ENCODE peak calls at places on chromosomes 5 and 9, in ten cellular contexts. E, I, A, U, P, Y, C, R, Z and W are unnamed samples.

GRCh38 chr5:156934450-156935211 is 28.4 kb downstream of the TIMD4 start:
- DNase-seq in E (peak), I (peak), A (no peak), U (no peak), P (peak), Y (no peak), C (no peak), R (no peak), Z (no peak), W (no peak)

GRCh38 chr9:79300153-79300552 is 271.6 kb upstream of the TLE4 start:
- DNase-seq in E (no peak), I (no peak), A (no peak), U (no peak), P (peak), Y (no peak), C (no peak), R (no peak), Z (no peak), W (no peak)

GRCh38 chr5:53418844-53419243 is 61.6 kb upstream of the FST start:
- DNase-seq in E (peak), I (no peak), A (peak), U (no peak), P (peak), Y (no peak), C (peak), R (no peak), Z (no peak), W (peak)

GRCh38 chr9:98128316-98128715 is 9.3 kb upstream of the TRIM14 start:
- DNase-seq in E (no peak), I (no peak), A (no peak), U (no peak), P (no peak), Y (peak), C (no peak), R (no peak), Z (no peak), W (no peak)

GRCh38 chr5:36422957-36423356 is 121.3 kb upstream of the RANBP3L start:
- DNase-seq in E (no peak), I (no peak), A (peak), U (no peak), P (peak), Y (no peak), C (no peak), R (no peak), Z (no peak), W (peak)

GRCh38 chr5:124162782-124163532 is 583.5 kb downstream of the ZNF608 start:
- DNase-seq in E (peak), I (no peak), A (peak), U (no peak), P (no peak), Y (no peak), C (no peak), R (peak), Z (peak), W (peak)

GRCh38 chr5:154010660-154011059 is 28.1 kb downstream of the FAM114A2 start:
- DNase-seq in E (peak), I (no peak), A (no peak), U (no peak), P (peak), Y (no peak), C (no peak), R (no peak), Z (no peak), W (peak)

GRCh38 chr9:17021379-17021970 is 113.4 kb upstream of the CNTLN start:
- DNase-seq in E (peak), I (no peak), A (no peak), U (no peak), P (peak), Y (no peak), C (no peak), R (no peak), Z (no peak), W (peak)

GRCh38 chr9:71737455-71737854 is 30.9 kb downstream of the CEMIP2 start:
- DNase-seq in E (peak), I (no peak), A (peak), U (no peak), P (no peak), Y (no peak), C (no peak), R (no peak), Z (no peak), W (peak)

GRCh38 chr5:103444333-103445038 is 118.1 kb downstream of the NUDT12 start:
- DNase-seq in E (no peak), I (no peak), A (peak), U (no peak), P (no peak), Y (no peak), C (no peak), R (no peak), Z (no peak), W (no peak)

GRCh38 chr5:169299651-169300467 is 1.1 kb downstream of the SLIT3 start:
- DNase-seq in E (peak), I (peak), A (peak), U (no peak), P (peak), Y (no peak), C (no peak), R (no peak), Z (no peak), W (peak)

GRCh38 chr5:62585751-62586150 is 7.1 kb downstream of the LRRC70 start:
- DNase-seq in E (peak), I (no peak), A (no peak), U (no peak), P (no peak), Y (no peak), C (no peak), R (no peak), Z (no peak), W (no peak)

GRCh38 chr9:129175515-129175824 is 2.6 kb downstream of the IER5L start:
- DNase-seq in E (no peak), I (no peak), A (no peak), U (no peak), P (no peak), Y (no peak), C (no peak), R (no peak), Z (no peak), W (no peak)

GRCh38 chr5:541888-542692 is 17.8 kb upstream of the SLC9A3 start:
- DNase-seq in E (no peak), I (no peak), A (no peak), U (no peak), P (no peak), Y (peak), C (no peak), R (peak), Z (no peak), W (no peak)

GRCh38 chr5:53874409-53874808 is 314.0 kb downstream of the NDUFS4 start:
- DNase-seq in E (peak), I (no peak), A (no peak), U (no peak), P (peak), Y (no peak), C (no peak), R (no peak), Z (no peak), W (peak)

GRCh38 chr9:114690308-114690707 is 8.3 kb upstream of the TEX48 start:
- DNase-seq in E (no peak), I (no peak), A (no peak), U (no peak), P (no peak), Y (no peak), C (no peak), R (no peak), Z (no peak), W (no peak)

GRCh38 chr9:130029223-130029583 is 13.8 kb downstream of the FNBP1 start:
- DNase-seq in E (no peak), I (no peak), A (no peak), U (no peak), P (no peak), Y (no peak), C (no peak), R (no peak), Z (no peak), W (no peak)

GRCh38 chr9:110128664-110129329 is 79.2 kb downstream of the C9orf152 start:
- DNase-seq in E (no peak), I (no peak), A (no peak), U (no peak), P (no peak), Y (no peak), C (no peak), R (no peak), Z (no peak), W (peak)

GRCh38 chr5:111961867-111962266 is 204.9 kb upstream of the NREP start:
- DNase-seq in E (no peak), I (no peak), A (no peak), U (no peak), P (no peak), Y (no peak), C (no peak), R (no peak), Z (no peak), W (peak)

GRCh38 chr5:124620743-124621142 is 125.7 kb downstream of the ZNF608 start:
- DNase-seq in E (no peak), I (no peak), A (no peak), U (no peak), P (no peak), Y (no peak), C (no peak), R (no peak), Z (no peak), W (no peak)

GRCh38 chr5:99019812-99020697 is 91.2 kb upstream of the CHD1 start:
- DNase-seq in E (peak), I (no peak), A (peak), U (no peak), P (peak), Y (no peak), C (peak), R (no peak), Z (no peak), W (peak)

DNA sequence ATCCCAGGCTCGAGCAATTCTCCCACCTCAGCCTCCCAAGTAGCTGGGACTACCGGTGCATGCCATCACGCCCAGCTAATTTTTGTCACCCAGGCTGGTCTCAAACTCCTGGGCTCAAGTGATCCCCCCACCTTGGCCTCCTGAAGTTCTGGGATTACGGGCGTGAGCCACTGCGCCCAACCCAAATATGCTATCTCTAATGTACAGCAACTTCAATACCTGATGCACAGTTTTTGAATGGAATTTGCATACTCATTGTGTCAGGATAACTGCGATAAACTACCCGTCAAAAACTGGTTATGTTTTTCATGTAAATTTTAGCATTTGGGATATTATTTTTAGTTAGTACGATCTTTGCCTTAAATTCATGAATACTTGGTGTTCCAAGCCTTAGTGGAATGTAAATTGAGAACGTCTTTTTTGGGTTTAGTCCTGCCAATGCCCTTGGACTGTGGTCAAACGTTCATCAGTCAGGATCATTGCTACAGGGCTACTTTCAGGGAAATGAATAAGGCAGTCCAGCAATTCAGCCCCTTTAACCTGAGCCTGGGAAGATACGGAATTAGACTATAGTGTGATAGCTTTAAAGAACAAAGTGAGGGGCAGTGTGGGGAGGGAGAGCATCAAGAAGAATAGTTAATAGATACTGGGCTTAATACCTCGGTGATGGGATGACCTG is 4.5 kb downstream of the UGCG start:
- DNase-seq in E (peak), I (no peak), A (no peak), U (no peak), P (peak), Y (no peak), C (no peak), R (no peak), Z (no peak), W (no peak)
- H3K4me3 ChIP-seq in E (peak), I (no peak), A (peak), U (peak), P (peak), Y (peak), C (no peak), R (no peak), Z (no peak), W (no peak)

DNA sequence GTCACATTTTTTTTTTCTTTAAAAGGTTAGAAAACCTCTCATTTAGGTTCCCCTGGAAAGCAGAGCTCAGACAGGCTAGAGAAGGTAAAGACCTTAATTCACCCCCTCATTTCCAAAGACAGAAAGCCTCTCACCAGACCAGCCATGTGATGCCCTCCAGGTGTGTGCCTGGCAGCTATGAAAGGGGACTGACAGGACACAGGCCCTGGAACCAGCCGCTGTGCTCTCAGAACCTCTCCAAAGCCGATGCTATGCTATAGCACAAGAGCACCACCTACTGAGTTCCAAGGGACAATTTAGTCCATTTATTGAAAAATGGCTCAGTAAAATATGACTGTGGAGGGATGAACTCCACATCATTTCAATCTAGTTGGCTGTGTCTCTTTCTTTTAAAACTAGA is 48.8 kb downstream of the FANCC start:
- DNase-seq in E (peak), I (no peak), A (peak), U (no peak), P (peak), Y (no peak), C (no peak), R (no peak), Z (peak), W (peak)
- TF ChIP-seq CTCF in E (peak), I (no peak), A (peak), U (no peak), P (peak), Y (peak), C (peak), R (peak), Z (peak), W (peak)

GRCh38 chr5:119322312-119322947 is 33.4 kb upstream of the TNFAIP8 start:
- DNase-seq in E (no peak), I (no peak), A (no peak), U (no peak), P (no peak), Y (no peak), C (no peak), R (no peak), Z (no peak), W (no peak)
- H3K4me3 ChIP-seq in E (no peak), I (no peak), A (no peak), U (no peak), P (no peak), Y (no peak), C (no peak), R (no peak), Z (no peak), W (no peak)

DNA sequence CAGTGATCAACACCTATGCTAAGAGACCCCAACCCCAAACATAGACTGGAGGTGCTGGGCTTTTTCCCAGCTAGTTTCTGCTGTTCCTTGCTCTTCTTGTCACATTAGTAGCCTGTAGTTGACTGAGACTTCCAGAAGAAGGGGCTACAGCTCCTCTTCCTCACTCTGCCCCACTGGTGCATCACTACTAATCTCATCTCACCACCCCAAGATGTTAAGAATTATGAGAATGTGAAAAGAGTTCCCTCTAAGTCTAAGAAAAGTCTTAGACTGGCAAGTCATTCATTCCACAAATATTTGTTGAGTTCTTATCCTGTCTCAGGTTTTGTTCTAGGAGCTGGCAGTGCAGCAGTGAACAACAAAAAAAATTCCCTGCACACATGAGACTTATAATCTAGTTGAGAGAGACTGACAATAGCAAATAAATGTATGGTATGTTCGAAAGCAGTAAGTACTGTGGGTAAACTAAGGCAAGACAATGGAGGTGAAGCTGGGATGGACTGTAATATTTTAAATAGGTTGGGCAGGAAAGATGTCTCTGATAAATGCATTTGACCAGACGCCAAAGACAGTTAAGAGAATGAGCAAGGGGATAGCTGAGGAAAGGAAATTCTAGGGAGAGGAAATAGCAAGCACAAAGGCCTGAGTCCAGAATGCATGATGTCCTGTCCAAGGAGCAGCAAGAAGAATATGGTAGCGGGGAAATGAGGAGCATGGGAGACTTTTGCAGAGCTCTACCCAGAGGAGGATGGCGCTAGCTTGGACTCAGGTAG is 92.3 kb downstream of the PTCD2 start:
- DNase-seq in E (peak), I (no peak), A (no peak), U (no peak), P (peak), Y (no peak), C (no peak), R (no peak), Z (no peak), W (peak)
- TF ChIP-seq CTCF in E (peak), I (no peak), A (peak), U (no peak), P (peak), Y (no peak), C (peak), R (no peak), Z (no peak), W (peak)

DNA sequence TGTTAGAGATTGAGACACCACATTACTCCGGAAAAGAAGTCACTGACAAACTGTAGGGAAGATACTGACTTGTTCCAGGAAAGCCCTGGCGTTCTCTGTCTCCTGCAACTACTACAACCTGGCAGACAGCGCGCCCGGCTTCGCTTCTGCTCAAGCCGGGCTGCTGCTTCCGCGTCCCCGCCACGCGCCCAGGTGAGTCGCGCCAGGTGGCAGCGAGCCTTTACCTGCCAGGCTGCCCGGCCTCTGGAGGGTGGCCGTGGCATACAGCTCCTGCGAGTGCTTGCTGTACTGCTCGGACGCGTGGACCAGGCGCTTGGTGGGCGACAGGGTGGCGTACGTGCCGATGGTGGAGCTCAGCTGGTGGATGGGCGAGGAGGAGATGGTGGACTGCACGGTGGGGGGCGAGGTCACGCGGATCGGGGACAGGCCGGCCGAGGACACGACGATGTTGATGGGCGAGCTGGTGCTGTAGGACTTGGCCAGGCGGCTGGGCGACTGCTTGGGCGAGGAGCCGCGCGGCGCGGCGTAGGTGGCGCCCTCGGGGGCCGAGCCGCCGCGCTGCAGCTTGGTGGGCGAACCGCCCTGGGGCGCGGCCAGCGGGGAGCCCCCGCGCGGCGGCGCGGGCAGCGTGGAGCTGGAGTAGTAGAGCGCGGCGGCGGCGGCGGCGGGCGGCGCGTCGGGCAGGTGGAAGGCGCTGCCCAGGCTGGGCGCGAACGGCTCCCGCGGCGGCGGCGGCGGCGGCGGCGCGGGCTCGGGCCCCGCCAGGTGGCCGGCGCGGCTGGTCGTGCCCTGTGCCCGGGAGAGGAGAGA is 519.6 kb downstream of the CTNND2 start:
- DNase-seq in E (no peak), I (no peak), A (peak), U (peak), P (no peak), Y (peak), C (no peak), R (no peak), Z (no peak), W (no peak)
- H3K4me3 ChIP-seq in E (no peak), I (peak), A (no peak), U (peak), P (no peak), Y (peak), C (no peak), R (peak), Z (peak), W (no peak)

GRCh38 chr9:136719212-136719880 is 7.0 kb downstream of the DIPK1B start:
- DNase-seq in E (no peak), I (no peak), A (no peak), U (no peak), P (no peak), Y (no peak), C (no peak), R (no peak), Z (peak), W (no peak)
- TF ChIP-seq CTCF in E (no peak), I (no peak), A (no peak), U (no peak), P (no peak), Y (peak), C (no peak), R (no peak), Z (no peak), W (no peak)

GRCh38 chr9:31347082-31347617 is 1037.3 kb upstream of the ACO1 start:
- DNase-seq in E (peak), I (no peak), A (peak), U (no peak), P (no peak), Y (no peak), C (no peak), R (no peak), Z (no peak), W (peak)
- H3K4me3 ChIP-seq in E (no peak), I (no peak), A (no peak), U (peak), P (peak), Y (peak), C (no peak), R (peak), Z (no peak), W (no peak)

GRCh38 chr5:149903441-149903840 is 41.2 kb downstream of the PDE6A start:
- DNase-seq in E (no peak), I (no peak), A (no peak), U (no peak), P (no peak), Y (no peak), C (no peak), R (no peak), Z (no peak), W (no peak)
- TF ChIP-seq CTCF in E (no peak), I (no peak), A (no peak), U (no peak), P (no peak), Y (no peak), C (no peak), R (no peak), Z (no peak), W (no peak)